ENCODE peak calls at places on chromosomes 12 and 14, in seven cellular contexts. V, E, F, X, H, U and C are unnamed samples.

GRCh38 chr14:34340226-34340625 is 121.8 kb downstream of the SPTSSA start:
- DNase-seq in X (no peak), H (no peak), F (peak; percentile 16), V (no peak), U (no peak), E (no peak), C (no peak)

GRCh38 chr12:31016057-31016456 is 57.6 kb upstream of the DDX11 start:
- DNase-seq in U (no peak), X (no peak), H (no peak), F (no peak), V (no peak), E (no peak), C (peak; percentile 32)

GRCh38 chr14:100609331-100609870 is 22.2 kb upstream of the BEGAIN start:
- DNase-seq in F (no peak), E (peak; percentile 43), X (no peak), U (no peak), V (no peak), H (no peak), C (peak; percentile 50)

GRCh38 chr12:51678086-51678724 is 87.2 kb downstream of the SCN8A start:
- DNase-seq in H (peak; percentile 28), F (peak; percentile 69), X (peak; percentile 13), U (no peak), E (no peak), V (no peak), C (no peak)

GRCh38 chr12:113903381-113903863 is 62.7 kb downstream of the RBM19 start:
- DNase-seq in X (no peak), U (no peak), E (no peak), F (peak; percentile 39), H (no peak), V (no peak), C (no peak)

GRCh38 chr14:77142289-77142814 is 761 bp upstream of the ZDHHC22 start:
- DNase-seq in E (no peak), U (no peak), F (no peak), V (no peak), H (no peak), X (no peak), C (no peak)

GRCh38 chr14:54622189-54622958 is 55.4 kb downstream of the SAMD4A start:
- DNase-seq in E (no peak), F (no peak), U (no peak), H (no peak), V (no peak), X (no peak), C (no peak)

GRCh38 chr14:55043528-55043927 is 7.9 kb upstream of the MAPK1IP1L start:
- DNase-seq in H (no peak), E (no peak), V (no peak), U (no peak), X (no peak), F (no peak), C (no peak)

GRCh38 chr12:131116437-131117117 is 162.9 kb downstream of the ADGRD1 start:
- DNase-seq in F (peak; percentile 29), X (no peak), V (no peak), E (peak; percentile 33), H (peak; percentile 55), U (peak; percentile 54), C (no peak)

GRCh38 chr12:123075591-123076171 is 75.2 kb downstream of the PITPNM2 start:
- DNase-seq in X (peak; percentile 70), E (no peak), H (no peak), F (peak; percentile 71), V (no peak), U (no peak), C (peak; percentile 74)

GRCh38 chr12:176321-177181 is 37.4 kb downstream of the SLC6A12 start:
- DNase-seq in U (no peak), H (peak; percentile 69), X (no peak), F (peak; percentile 44), E (peak; percentile 91), V (no peak), C (no peak)

GRCh38 chr12:77925536-77926108 is 94.9 kb downstream of the NAV3 start:
- DNase-seq in U (peak; percentile 70), E (peak; percentile 56), V (peak; percentile 46), F (peak; percentile 90), H (peak; percentile 89), X (no peak), C (peak; percentile 64)

GRCh38 chr12:94879542-94879941 is 124.0 kb downstream of the NDUFA12 start:
- DNase-seq in X (no peak), E (no peak), H (no peak), F (peak; percentile 39), V (no peak), U (no peak), C (no peak)

GRCh38 chr12:118520954-118521353 is 144.6 kb downstream of the SUDS3 start:
- DNase-seq in H (no peak), V (no peak), E (no peak), X (no peak), F (no peak), U (no peak), C (no peak)

GRCh38 chr12:103455020-103455763 is 40.6 kb downstream of the C12orf42 start:
- DNase-seq in E (no peak), H (no peak), U (no peak), F (no peak), V (no peak), X (no peak), C (no peak)

GRCh38 chr12:84128117-84128991 is 784.2 kb downstream of the SLC6A15 start:
- DNase-seq in E (no peak), F (no peak), V (no peak), X (no peak), H (no peak), U (peak; percentile 30), C (peak; percentile 20)

GRCh38 chr12:105369014-105369413 is 38.5 kb downstream of the C12orf75 start:
- DNase-seq in X (no peak), H (no peak), V (no peak), F (peak; percentile 30), U (no peak), E (no peak), C (no peak)

GRCh38 chr12:71955946-71956345 is 17.3 kb downstream of the TPH2 start:
- DNase-seq in V (no peak), F (no peak), U (no peak), X (no peak), E (no peak), H (no peak), C (no peak)

GRCh38 chr12:15532364-15532977 is 210.2 kb downstream of the PTPRO start:
- DNase-seq in X (peak; percentile 46), U (no peak), V (no peak), F (peak; percentile 77), E (no peak), H (no peak), C (no peak)

GRCh38 chr12:60394680-60395079 is 798.9 kb downstream of the SLC16A7 start:
- DNase-seq in H (no peak), E (no peak), V (no peak), U (no peak), F (peak; percentile 83), X (no peak), C (no peak)

GRCh38 chr14:96122496-96122895 is 82.1 kb upstream of the BDKRB2 start:
- DNase-seq in U (no peak), E (no peak), H (peak; percentile 32), X (no peak), F (no peak), V (no peak), C (no peak)

GRCh38 chr14:65709576-65709975 is 297.0 kb downstream of the FUT8 start:
- DNase-seq in U (no peak), V (no peak), E (no peak), X (no peak), F (no peak), H (peak; percentile 51), C (no peak)

GRCh38 chr14:75432406-75432805 is 4.6 kb downstream of the JDP2 start:
- DNase-seq in U (no peak), H (no peak), F (no peak), E (no peak), V (no peak), X (no peak), C (no peak)

GRCh38 chr14:75433631-75434556 is 6.1 kb downstream of the JDP2 start:
- DNase-seq in E (no peak), H (no peak), X (no peak), F (no peak), U (no peak), V (no peak), C (no peak)

GRCh38 chr14:75434557-75435248 is 6.9 kb downstream of the JDP2 start:
- DNase-seq in F (no peak), V (no peak), U (no peak), X (no peak), E (no peak), H (no peak), C (no peak)

GRCh38 chr14:75437201-75438143 is 9.7 kb downstream of the JDP2 start:
- DNase-seq in V (no peak), U (no peak), E (no peak), F (no peak), H (no peak), X (no peak), C (no peak)

GRCh38 chr14:75435473-75435872 is 7.7 kb downstream of the JDP2 start:
- DNase-seq in E (no peak), V (no peak), X (no peak), H (no peak), F (no peak), U (no peak), C (no peak)
- H3K4me1 ChIP-seq in E (no peaks in the 10 kb centered on the region), V (peaks cover 89% of the 10 kb centered on the region), X (peaks cover 4% of the 10 kb centered on the region), H (peaks cover 6% of the 10 kb centered on the region), F (no peaks in the 10 kb centered on the region), U (peaks cover 76% of the 10 kb centered on the region), C (peaks cover 56% of the 10 kb centered on the region)

GRCh38 chr14:94769413-94770250 is at the start of gene GSC:
- DNase-seq in U (peak; percentile 82), X (no peak), F (peak; percentile 2), E (no peak), H (peak; percentile 41), V (peak; percentile 26), C (no peak)
- H3K4me3 ChIP-seq in U (peak within 1 kb of the TSS; percentile 66), X (peak within 1 kb of the TSS; percentile 30), F (peak within 1 kb of the TSS; percentile 18), E (peak within 1 kb of the TSS; percentile 41), H (peak within 1 kb of the TSS; percentile 52), V (peak within 1 kb of the TSS; percentile 68), C (peak within 1 kb of the TSS; percentile 53)

DNA sequence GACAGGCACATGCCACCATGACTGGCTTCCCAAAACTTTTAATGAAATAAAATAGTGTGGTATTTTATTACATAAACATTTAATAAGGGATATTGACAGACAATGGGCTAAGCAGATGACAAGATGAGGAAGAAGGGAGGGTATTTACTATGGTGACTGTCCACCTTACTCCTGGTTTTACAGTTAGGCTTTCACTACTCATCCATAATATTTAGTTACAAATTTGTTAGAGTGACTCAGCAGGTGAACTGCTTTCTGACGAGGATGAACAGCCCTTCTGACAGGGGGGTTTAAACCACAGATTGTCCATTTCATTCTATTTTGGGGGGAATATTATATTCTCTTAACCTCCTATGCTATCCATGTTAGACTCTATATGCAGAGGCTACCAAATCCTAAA is 3.6 kb upstream of the PALS1 start:
- DNase-seq in X (no peak), H (no peak), U (no peak), V (no peak), F (peak; percentile 84), E (no peak), C (no peak)
- TF ChIP-seq CTCF in X (no peak), H (no peak), U (no peak), V (no peak), F (no peak), E (no peak), C (no peak)

DNA sequence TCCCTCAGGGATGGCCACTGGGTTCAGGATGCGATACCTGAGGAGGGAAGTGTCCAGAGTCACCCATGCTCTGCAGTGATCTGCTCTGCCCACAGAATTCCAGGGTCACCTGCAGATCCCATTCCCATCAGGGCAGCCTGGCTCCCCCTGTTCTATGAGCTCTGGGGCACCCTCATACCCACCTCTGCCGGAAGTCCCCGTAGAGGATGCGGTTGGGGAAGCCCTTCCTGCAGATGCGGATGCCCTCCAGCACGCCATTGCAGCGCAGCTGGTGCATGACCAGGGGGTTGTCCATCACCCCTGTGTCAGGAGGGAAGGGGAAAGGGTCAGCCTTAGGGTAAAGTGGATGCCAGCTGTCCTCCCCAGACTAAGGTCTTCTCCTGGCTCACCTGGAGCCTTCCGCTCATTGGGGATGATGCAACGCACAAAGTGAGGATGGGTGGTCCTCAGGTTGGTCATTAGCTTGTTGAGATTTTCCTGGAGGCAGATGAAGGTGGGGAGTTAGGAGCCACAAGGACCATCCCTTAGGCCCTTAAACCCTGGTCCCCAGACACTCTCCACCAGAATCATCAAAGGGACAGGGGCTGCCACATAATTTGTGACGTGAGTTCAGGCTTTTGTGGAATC is 11.2 kb downstream of the MYH6 start:
- DNase-seq in E (no peak), X (no peak), H (no peak), V (no peak), F (no peak), U (no peak), C (no peak)
- H3K4me1 ChIP-seq in E (no peaks in the 10 kb centered on the region), X (no peaks in the 10 kb centered on the region), H (no peaks in the 10 kb centered on the region), V (peaks cover 50% of the 10 kb centered on the region), F (no peaks in the 10 kb centered on the region), U (no peaks in the 10 kb centered on the region), C (no peaks in the 10 kb centered on the region)